ENCODE peak calls at places on chromosomes 16 and 17, in five cellular contexts. Y is GM12878, G is upper lobe of left lung, P is stomach, N is ovary. T is an unnamed sample.

GRCh38 chr17:45677770-45678169 is 106.3 kb upstream of the CRHR1 start:
- DNase-seq in Y (no peak), G (no peak), P (no peak), N (no peak), T (no peak)

GRCh38 chr16:56985962-56986360 is 3.4 kb upstream of the NLRC5 start:
- DNase-seq in Y (no peak), G (no peak), P (no peak), N (no peak), T (no peak)

GRCh38 chr16:85601730-85602401 is 11.3 kb upstream of the GSE1 start:
- DNase-seq in Y (no peak), G (no peak), P (peak), N (no peak), T (no peak)

GRCh38 chr16:11004957-11005610 is 60.7 kb downstream of the CLEC16A start:
- DNase-seq in Y (no peak), G (no peak), P (no peak), N (no peak), T (no peak)

GRCh38 chr16:24036614-24037013 is 200.8 kb downstream of the PRKCB start:
- DNase-seq in Y (no peak), G (no peak), P (peak), N (no peak), T (peak)

GRCh38 chr16:3212006-3212405 is 23.0 kb downstream of the ZNF200 start:
- DNase-seq in Y (no peak), G (no peak), P (no peak), N (no peak), T (no peak)

GRCh38 chr17:68184141-68184571 is 63.7 kb upstream of the AMZ2 start:
- DNase-seq in Y (no peak), G (peak), P (no peak), N (no peak), T (no peak)

GRCh38 chr17:65536573-65537342 is 24.7 kb downstream of the AXIN2 start:
- DNase-seq in Y (no peak), G (peak), P (no peak), N (no peak), T (no peak)

GRCh38 chr17:226773-227580 is 45.5 kb upstream of the DOC2B start:
- DNase-seq in Y (no peak), G (no peak), P (no peak), N (no peak), T (no peak)

GRCh38 chr17:1029196-1029911 is 32.4 kb downstream of the TIMM22 start:
- DNase-seq in Y (no peak), G (no peak), P (no peak), N (peak), T (no peak)

GRCh38 chr17:19647697-19648474 is 665 bp upstream of the ALDH3A2 start:
- DNase-seq in Y (peak), G (peak), P (peak), N (peak), T (peak)

GRCh38 chr17:58513913-58514794 is at the start of gene MTMR4:
- DNase-seq in Y (no peak), G (peak), P (peak), N (peak), T (peak)

GRCh38 chr16:86227801-86228200 is 282.5 kb upstream of the FOXF1 start:
- DNase-seq in Y (no peak), G (no peak), P (peak), N (no peak), T (no peak)

GRCh38 chr16:89672177-89672941 is 14.1 kb upstream of the CDK10 start:
- DNase-seq in Y (no peak), G (no peak), P (no peak), N (no peak), T (no peak)

GRCh38 chr17:19301274-19301946 is 61.1 kb downstream of the B9D1 start:
- DNase-seq in Y (no peak), G (no peak), P (no peak), N (no peak), T (no peak)

GRCh38 chr16:88264641-88265285 is 118.0 kb upstream of the ZNF469 start:
- DNase-seq in Y (peak), G (peak), P (peak), N (peak), T (peak)

GRCh38 chr16:89821438-89822187 is 5.2 kb upstream of the FANCA start:
- DNase-seq in Y (no peak), G (no peak), P (no peak), N (no peak), T (no peak)

GRCh38 chr17:2214047-2214717 is 89.4 kb downstream of the SMG6 start:
- DNase-seq in Y (no peak), G (no peak), P (no peak), N (peak), T (no peak)

GRCh38 chr17:8162997-8163977 is 539 bp upstream of the VAMP2 start:
- DNase-seq in Y (no peak), G (peak), P (no peak), N (peak), T (no peak)

GRCh38 chr16:14301150-14302030 is 230.3 kb downstream of the MRTFB start:
- DNase-seq in Y (no peak), G (peak), P (peak), N (peak), T (no peak)

GRCh38 chr17:83119987-83120864 is 40.8 kb downstream of the METRNL start:
- DNase-seq in Y (peak), G (peak), P (no peak), N (no peak), T (peak)

GRCh38 chr16:8878523-8878911 is 3.6 kb upstream of the LITAFD start:
- DNase-seq in Y (no peak), G (no peak), P (no peak), N (no peak), T (no peak)

GRCh38 chr16:71845639-71846431 is at the start of gene ATXN1L:
- DNase-seq in Y (peak), G (peak), P (peak), N (peak), T (peak)

GRCh38 chr16:58450590-58450989 is 49.4 kb upstream of the NDRG4 start:
- DNase-seq in Y (no peak), G (no peak), P (no peak), N (no peak), T (no peak)

GRCh38 chr17:45131616-45132301 is 556 bp downstream of the PLCD3 start:
- DNase-seq in Y (no peak), G (peak), P (peak), N (peak), T (no peak)

GRCh38 chr17:44384823-44385286 is 4.6 kb downstream of the ITGA2B start:
- DNase-seq in Y (no peak), G (peak), P (no peak), N (no peak), T (no peak)

GRCh38 chr16:56558024-56558747 is 6.7 kb upstream of the MT4 start:
- DNase-seq in Y (no peak), G (no peak), P (no peak), N (no peak), T (no peak)

GRCh38 chr16:82452002-82452741 is 174.6 kb upstream of the CDH13 start:
- DNase-seq in Y (no peak), G (no peak), P (no peak), N (no peak), T (no peak)

GRCh38 chr17:39573447-39574298 is 34.0 kb downstream of the NEUROD2 start:
- DNase-seq in Y (no peak), G (peak), P (peak), N (peak), T (peak)

GRCh38 chr16:56606688-56607618 is 1.4 kb upstream of the MT2A start:
- DNase-seq in Y (no peak), G (no peak), P (peak), N (peak), T (no peak)

GRCh38 chr16:85451646-85452363 is 161.3 kb upstream of the GSE1 start:
- DNase-seq in Y (no peak), G (no peak), P (no peak), N (no peak), T (no peak)

GRCh38 chr17:82911822-82912221 is 72.0 kb upstream of the ZNF750 start:
- DNase-seq in Y (no peak), G (no peak), P (no peak), N (no peak), T (no peak)

GRCh38 chr16:24875466-24875865 is 29.7 kb downstream of the SLC5A11 start:
- DNase-seq in Y (no peak), G (no peak), P (no peak), N (no peak), T (no peak)

GRCh38 chr16:2473425-2473926 is 1.5 kb upstream of the TBC1D24 start:
- DNase-seq in Y (no peak), G (peak), P (no peak), N (no peak), T (no peak)

DNA sequence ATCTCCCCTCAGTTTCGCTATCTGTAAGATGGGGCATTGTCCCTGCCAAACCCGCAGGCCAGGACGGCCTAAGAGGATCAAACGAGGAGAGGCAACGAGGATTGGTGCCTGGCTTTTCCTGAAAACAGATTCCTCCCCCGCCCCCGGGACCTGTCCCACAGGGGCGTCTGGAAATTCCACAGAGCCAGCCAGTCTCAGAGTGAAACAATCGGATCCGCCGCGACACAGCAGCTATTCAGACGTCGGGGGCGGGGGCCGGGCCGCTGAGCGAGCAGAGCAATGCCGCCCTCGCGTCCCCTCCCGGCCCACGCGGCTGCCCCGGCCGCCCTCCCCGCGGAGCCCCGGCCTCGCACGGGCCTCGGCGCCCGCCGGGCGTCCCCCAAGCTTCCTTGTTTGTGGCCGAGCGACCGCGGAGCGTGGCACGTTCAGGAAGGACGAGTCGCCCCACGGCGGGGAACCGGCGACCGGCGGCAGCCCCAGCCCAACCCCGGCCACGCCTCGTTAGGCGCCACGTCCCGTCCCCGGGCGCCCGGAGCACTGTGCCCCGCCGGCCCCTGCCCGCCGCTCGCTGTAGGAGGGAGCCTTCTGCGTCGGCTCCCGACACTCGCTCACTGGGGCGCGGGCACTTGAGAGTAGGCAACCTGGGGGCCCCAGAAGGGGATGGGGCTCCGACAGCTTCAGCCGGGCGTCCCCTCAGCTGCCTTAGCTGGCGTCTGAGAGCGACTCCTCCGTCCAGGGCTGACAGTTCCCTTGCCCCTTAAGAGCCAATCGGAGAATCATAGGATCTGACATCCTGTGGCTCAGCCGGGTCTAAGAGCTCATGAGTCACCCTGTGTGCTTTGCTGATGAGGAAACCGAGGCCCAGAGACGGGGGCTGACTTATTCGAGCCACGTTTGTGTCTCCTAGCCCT is 29.7 kb upstream of the PHOSPHO1 start:
- DNase-seq in Y (no peak), G (peak), P (peak), N (peak), T (peak)
- TF ChIP-seq POLR2A in Y (no peak), G (no peak), P (no peak), N (no peak), T (no peak)

GRCh38 chr17:81379523-81379942 is 15.7 kb upstream of the BAHCC1 start:
- DNase-seq in Y (no peak), G (peak), P (peak), N (no peak), T (no peak)
- TF ChIP-seq POLR2A in Y (no peak), G (no peak), P (no peak), N (no peak), T (no peak)

GRCh38 chr17:42612013-42612412 is 2.5 kb downstream of the TUBG1 start:
- DNase-seq in Y (no peak), G (no peak), P (no peak), N (no peak), T (no peak)
- TF ChIP-seq POLR2A in Y (no peak), G (no peak), P (no peak), N (no peak), T (no peak)

GRCh38 chr16:6177781-6178180 is 1080.2 kb upstream of the EEF2KMT start:
- DNase-seq in Y (no peak), G (no peak), P (no peak), N (no peak), T (no peak)
- TF ChIP-seq POLR2A in Y (no peak), G (no peak), P (no peak), N (no peak), T (no peak)

GRCh38 chr16:70692130-70692470 is 6.2 kb upstream of the MTSS2 start:
- DNase-seq in Y (no peak), G (no peak), P (no peak), N (no peak), T (no peak)

GRCh38 chr16:70692481-70693203 is 6.8 kb upstream of the MTSS2 start:
- DNase-seq in Y (no peak), G (peak), P (no peak), N (no peak), T (no peak)

GRCh38 chr16:70693231-70693671 is 7.4 kb upstream of the MTSS2 start:
- DNase-seq in Y (no peak), G (no peak), P (no peak), N (no peak), T (no peak)

GRCh38 chr16:70689970-70690905 is 4.4 kb upstream of the MTSS2 start:
- DNase-seq in Y (no peak), G (peak), P (no peak), N (no peak), T (no peak)

GRCh38 chr16:70691223-70692129 is 5.6 kb upstream of the MTSS2 start:
- DNase-seq in Y (no peak), G (peak), P (peak), N (peak), T (no peak)
- TF ChIP-seq POLR2A in Y (no peak), G (no peak), P (no peak), N (no peak), T (no peak)

GRCh38 chr17:75549246-75550138 is 24.0 kb downstream of the LLGL2 start:
- DNase-seq in Y (no peak), G (peak), P (peak), N (no peak), T (no peak)
- TF ChIP-seq POLR2A in Y (no peak), G (no peak), P (no peak), N (no peak), T (no peak)